ENCODE peak calls at places on chromosomes 3 and 15, in seven cellular contexts. Y is stimulated activated naive CD8-positive, alpha-beta T cell treated with anti-CD3 and anti-CD28 coated beads, Interleukin-15, Interleukin-2, amounts not matched to agents 100 U/mL and 50 U/mL, for 24 hours; E is activated CD4-positive, alpha-beta T cell treated with anti-CD3 and anti-CD28 coated beads for 48 hours; U is fibroblast of gingiva; Z is AG08395; M is coronary artery; W is GM12865. I is an unnamed sample.

GRCh38 chr15:38076806-38077205 is 142.4 kb downstream of the TMCO5A start:
- DNase-seq in Y (no peak), E (no peak), U (no peak), Z (peak; percentile 59), M (no peak), W (peak; percentile 64), I (no peak)

GRCh38 chr3:111519193-111519592 is 22.8 kb upstream of the CD96 start:
- DNase-seq in Y (no peak), E (no peak), U (no peak), Z (no peak), M (no peak), W (no peak), I (no peak)

GRCh38 chr15:70264014-70264492 is 166.3 kb upstream of the TLE3 start:
- DNase-seq in Y (no peak), E (no peak), U (no peak), Z (no peak), M (no peak), W (no peak), I (no peak)

GRCh38 chr3:153273217-153273616 is 111.2 kb downstream of the RAP2B start:
- DNase-seq in Y (no peak), E (no peak), U (no peak), Z (no peak), M (no peak), W (no peak), I (no peak)

GRCh38 chr3:138609898-138610266 is 1.3 kb downstream of the FAIM start:
- DNase-seq in Y (no peak), E (no peak), U (no peak), Z (no peak), M (no peak), W (no peak), I (no peak)

GRCh38 chr3:55165704-55166103 is 237.8 kb upstream of the LRTM1 start:
- DNase-seq in Y (no peak), E (no peak), U (no peak), Z (no peak), M (no peak), W (no peak), I (no peak)

GRCh38 chr3:89300519-89300918 is 193.1 kb downstream of the EPHA3 start:
- DNase-seq in Y (no peak), E (no peak), U (no peak), Z (no peak), M (no peak), W (no peak), I (no peak)

GRCh38 chr3:185896565-185896964 is 41.2 kb downstream of the TRA2B start:
- DNase-seq in Y (no peak), E (no peak), U (no peak), Z (no peak), M (no peak), W (no peak), I (no peak)

GRCh38 chr15:85649372-85649771 is 145.4 kb downstream of the KLHL25 start:
- DNase-seq in Y (peak; percentile 32), E (peak; percentile 58), U (peak; percentile 51), Z (peak; percentile 70), M (no peak), W (no peak), I (no peak)

GRCh38 chr15:33016405-33017024 is 178.0 kb downstream of the FMN1 start:
- DNase-seq in Y (no peak), E (peak; percentile 6), U (no peak), Z (no peak), M (no peak), W (no peak), I (no peak)

GRCh38 chr3:114179575-114179974 is 723 bp upstream of the DRD3 start:
- DNase-seq in Y (no peak), E (no peak), U (peak; percentile 47), Z (peak; percentile 27), M (no peak), W (peak; percentile 20), I (no peak)

GRCh38 chr15:73747847-73748605 is 5.1 kb downstream of the INSYN1 start:
- DNase-seq in Y (no peak), E (no peak), U (no peak), Z (no peak), M (no peak), W (no peak), I (no peak)

GRCh38 chr15:41347236-41347635 is 14.6 kb downstream of the NUSAP1 start:
- DNase-seq in Y (no peak), E (no peak), U (no peak), Z (no peak), M (no peak), W (no peak), I (no peak)

GRCh38 chr15:70669966-70670658 is 93.2 kb downstream of the UACA start:
- DNase-seq in Y (no peak), E (no peak), U (no peak), Z (no peak), M (no peak), W (no peak), I (no peak)